ENCODE peak calls at places on chromosomes 12 and 14, in four cellular contexts. M is H1, P is K562, O is GM12878. E is an unnamed sample.
A peak's percentile ranks its signal among the peaks of the same experiment; 100 is the strongest.

GRCh38 chr12:93174048-93174447 is 203.7 kb upstream of the NUDT4 start:
- DNase-seq in M (no peak), O (no peak), P (no peak), E (peak; percentile 93)

GRCh38 chr12:1913377-1914115 is 4.9 kb downstream of the CACNA2D4 start:
- DNase-seq in P (no peak), M (peak; percentile 41), O (no peak), E (no peak)

GRCh38 chr12:94718114-94718513 is 67.8 kb upstream of the TMCC3 start:
- DNase-seq in O (no peak), P (no peak), M (no peak), E (no peak)

GRCh38 chr12:130703733-130704375 is 12.2 kb downstream of the RIMBP2 start:
- DNase-seq in P (no peak), O (no peak), M (peak; percentile 28), E (no peak)

GRCh38 chr14:73753887-73754880 is 40.0 kb upstream of the PNMA1 start:
- DNase-seq in P (no peak), M (no peak), O (peak; percentile 61), E (no peak)

GRCh38 chr12:107179883-107180282 is 86.5 kb upstream of the CRY1 start:
- DNase-seq in M (no peak), O (no peak), P (no peak), E (no peak)

GRCh38 chr14:33057585-33057984 is 118.9 kb downstream of the NPAS3 start:
- DNase-seq in O (no peak), M (no peak), P (no peak), E (no peak)

GRCh38 chr14:74601982-74602381 is 10.1 kb downstream of the LTBP2 start:
- DNase-seq in M (no peak), O (no peak), P (peak; percentile 27), E (no peak)

GRCh38 chr14:98428483-98428994 is 843.5 kb downstream of the BCL11B start:
- DNase-seq in M (no peak), O (no peak), P (no peak), E (no peak)

GRCh38 chr14:102490456-102490855 is 19.1 kb downstream of the ANKRD9 start:
- DNase-seq in O (no peak), M (no peak), P (no peak), E (no peak)

GRCh38 chr12:99985631-99986030 is 895 bp upstream of the ANKS1B start:
- DNase-seq in O (no peak), P (no peak), M (no peak), E (no peak)

GRCh38 chr14:103624860-103625259 is 4.2 kb upstream of the KLC1 start:
- DNase-seq in M (no peak), P (no peak), O (no peak), E (peak; percentile 66)

GRCh38 chr14:75044322-75044721 is 6.9 kb downstream of the MLH3 start:
- DNase-seq in O (no peak), P (no peak), M (no peak), E (peak; percentile 86)

GRCh38 chr14:29926228-29926627 is 1.4 kb downstream of the PRKD1 start:
- DNase-seq in O (no peak), M (no peak), P (no peak), E (no peak)

GRCh38 chr14:51095854-51096823 is 1.2 kb upstream of the TRIM9 start:
- DNase-seq in O (no peak), M (no peak), P (no peak), E (peak; percentile 35)

GRCh38 chr12:14416658-14417057 is 51.2 kb downstream of the ATF7IP start:
- DNase-seq in P (no peak), M (no peak), O (no peak), E (peak; percentile 93)

GRCh38 chr14:100540141-100540925 is 46.9 kb downstream of the BEGAIN start:
- DNase-seq in P (peak; percentile 48), O (no peak), M (no peak), E (no peak)

GRCh38 chr12:92440072-92440471 is 262.7 kb upstream of the PLEKHG7 start:
- DNase-seq in P (no peak), O (no peak), M (no peak), E (no peak)

GRCh38 chr12:95237315-95237714 is 19.7 kb downstream of the VEZT start:
- DNase-seq in M (no peak), O (no peak), P (no peak), E (no peak)

GRCh38 chr14:96104469-96105057 is 65.4 kb downstream of the C14orf132 start:
- DNase-seq in O (no peak), M (no peak), P (no peak), E (peak; percentile 100)

GRCh38 chr12:12985817-12986408 is 14.2 kb downstream of the HEBP1 start:
- DNase-seq in P (peak; percentile 35), O (no peak), M (peak; percentile 70), E (peak; percentile 17)

GRCh38 chr14:100709252-100709955 is 17.3 kb upstream of the DLK1 start:
- DNase-seq in M (no peak), P (no peak), O (no peak), E (peak; percentile 10)

GRCh38 chr14:91125801-91126200 is 11.9 kb downstream of the DGLUCY start:
- DNase-seq in O (no peak), P (no peak), M (no peak), E (no peak)

GRCh38 chr12:75638792-75639191 is 127.4 kb upstream of the KRR1 start:
- DNase-seq in O (no peak), P (no peak), M (no peak), E (no peak)

GRCh38 chr12:8156845-8157244 is at the start of gene ZNF705A:
- DNase-seq in P (no peak), M (no peak), O (no peak), E (peak; percentile 87)

GRCh38 chr12:104133861-104134260 is 4.1 kb downstream of the NFYB start:
- DNase-seq in O (no peak), P (no peak), M (no peak), E (peak; percentile 41)

GRCh38 chr12:80681287-80681686 is 26.1 kb upstream of the MYF6 start:
- DNase-seq in P (no peak), O (no peak), M (no peak), E (no peak)

GRCh38 chr12:21987786-21988185 is 46.6 kb upstream of the ABCC9 start:
- DNase-seq in P (no peak), M (no peak), O (no peak), E (no peak)

GRCh38 chr12:54941659-54942058 is 42.9 kb downstream of the TESPA1 start:
- DNase-seq in M (no peak), O (no peak), P (no peak), E (no peak)

GRCh38 chr14:20376071-20376588 is 32.7 kb downstream of the PARP2 start:
- DNase-seq in M (no peak), O (no peak), P (no peak), E (no peak)

GRCh38 chr12:43795716-43796282 is 10.3 kb downstream of the TWF1 start:
- DNase-seq in M (no peak), O (no peak), P (no peak), E (peak; percentile 21)

GRCh38 chr12:127270193-127270592 is 996.8 kb upstream of the TMEM132C start:
- DNase-seq in O (no peak), P (no peak), M (no peak), E (peak; percentile 50)

GRCh38 chr12:94671917-94672316 is 21.6 kb upstream of the TMCC3 start:
- DNase-seq in P (no peak), M (no peak), O (no peak), E (no peak)

GRCh38 chr14:96574633-96575191 is 72.5 kb downstream of the PAPOLA start:
- DNase-seq in P (no peak), M (no peak), O (no peak), E (peak; percentile 82)

GRCh38 chr14:25042362-25043299 is 7.3 kb downstream of the STXBP6 start:
- DNase-seq in P (peak; percentile 6), O (no peak), M (no peak), E (peak; percentile 68)

GRCh38 chr12:123519151-123520001 is 14.1 kb downstream of the RILPL1 start:
- DNase-seq in O (no peak), M (no peak), P (no peak), E (peak; percentile 56)

GRCh38 chr14:64074961-64075619 is 219.1 kb downstream of the ESR2 start:
- DNase-seq in P (no peak), M (no peak), O (no peak), E (peak; percentile 63)

GRCh38 chr14:101069666-101070362 is 166.3 kb upstream of the RTL1 start:
- DNase-seq in O (no peak), P (no peak), M (peak; percentile 13), E (no peak)

GRCh38 chr12:80590085-80590484 is 117.3 kb upstream of the MYF6 start:
- DNase-seq in M (no peak), O (no peak), P (no peak), E (peak; percentile 89)

GRCh38 chr12:52198454-52199215 is 6.8 kb upstream of the KRT80 start:
- DNase-seq in O (no peak), M (no peak), P (no peak), E (no peak)
- TF ChIP-seq CHD1 in O (no peak), M (no peak), P (no peak), E (no peak)

DNA sequence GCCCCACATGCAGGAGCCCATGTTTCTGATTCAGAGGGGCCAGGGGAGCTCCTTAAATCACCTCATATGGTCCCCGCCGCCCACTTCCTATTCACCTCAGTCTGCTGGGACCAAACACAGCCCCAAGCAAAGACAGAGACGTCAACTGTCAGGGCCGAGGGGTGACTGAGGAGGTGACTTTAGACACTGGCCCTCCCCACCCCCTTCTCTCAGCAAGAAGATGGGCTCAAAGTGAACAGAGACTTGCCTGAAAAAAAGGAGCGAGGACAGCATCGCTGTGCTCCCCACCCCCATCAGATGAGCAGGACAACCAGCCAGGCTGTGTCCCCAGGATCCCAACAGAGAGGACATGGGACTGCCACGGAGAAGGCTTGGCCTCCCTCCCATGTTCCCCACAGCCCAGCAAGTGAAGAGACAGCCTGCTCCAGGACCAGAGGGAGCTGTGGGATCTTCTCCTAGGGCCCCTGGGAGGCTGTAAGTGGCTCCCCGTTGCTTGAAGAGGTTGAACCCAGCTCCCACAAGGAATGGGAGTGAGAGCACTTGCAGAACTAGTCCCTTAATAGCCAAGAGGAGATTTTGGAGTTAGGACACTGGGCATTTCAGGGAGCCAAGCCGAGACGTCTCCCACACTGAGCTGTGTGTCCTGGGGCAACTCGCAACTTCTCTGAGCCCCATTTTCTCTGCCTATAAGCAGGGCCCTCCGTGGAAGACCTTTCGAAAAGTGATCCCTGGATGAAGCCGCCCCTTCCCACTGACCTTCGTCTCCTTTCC is 1.3 kb upstream of the KRT79 start:
- DNase-seq in O (no peak), M (no peak), P (peak; percentile 15), E (no peak)
- TF ChIP-seq CHD1 in O (no peak), M (no peak), P (no peak), E (no peak)

GRCh38 chr12:121983546-121984205 is 38.0 kb upstream of the BCL7A start:
- DNase-seq in M (no peak), P (no peak), O (no peak), E (no peak)
- TF ChIP-seq CHD1 in M (no peak), P (no peak), O (no peak), E (no peak)

DNA sequence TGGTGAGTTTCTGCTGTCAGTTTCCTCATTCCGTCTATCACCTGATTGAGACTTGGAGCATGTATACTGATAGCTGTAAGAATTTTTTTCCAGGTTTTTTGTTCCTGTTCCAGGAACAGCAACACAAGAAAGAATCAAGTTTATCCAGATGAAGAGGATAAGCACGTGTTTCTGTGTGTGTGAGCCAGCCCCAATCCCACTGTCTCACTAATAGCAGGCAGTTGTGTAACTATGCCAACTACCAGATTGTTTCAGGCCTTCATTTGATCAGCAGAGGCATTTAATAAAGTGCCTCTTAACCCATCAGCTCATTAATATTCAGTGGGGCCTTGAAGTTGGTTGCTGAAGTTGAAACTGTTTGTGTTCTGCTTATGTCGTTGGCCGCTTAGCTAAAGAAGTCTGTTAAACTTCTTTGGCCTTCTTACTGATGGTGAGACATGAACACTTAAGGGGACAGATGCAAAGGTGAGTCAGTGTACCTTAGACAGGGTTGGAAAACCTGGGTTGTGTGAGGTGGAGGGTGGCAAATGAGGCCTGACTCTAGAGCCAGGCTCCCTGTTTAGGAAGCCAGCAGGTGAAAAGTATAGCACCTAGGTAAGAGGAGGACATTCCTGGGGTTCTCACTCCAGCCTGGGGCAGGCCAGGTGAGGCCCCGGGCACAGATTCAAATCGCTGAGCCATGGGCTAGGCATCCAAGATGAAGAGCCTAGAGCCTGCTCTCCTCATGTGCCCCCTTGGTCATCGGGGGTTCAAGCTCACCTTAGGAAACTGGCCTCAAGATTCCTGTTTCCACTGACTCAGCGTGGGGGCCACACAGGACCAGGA is 3.7 kb downstream of the ANKRD13A start:
- DNase-seq in O (no peak), P (no peak), M (no peak), E (peak; percentile 52)
- TF ChIP-seq CHD1 in O (no peak), P (no peak), M (no peak), E (no peak)

E was measured in IMR-90.